ENCODE peak calls at places on chromosomes 7 and 10, in nine cellular contexts. A, G, E, P, T, W, L, S and V are unnamed samples. For H3K9me3, the result is how much of the 10 kb centered on the place peaks cover.

GRCh38 chr10:121459765-121460453 is 138.3 kb downstream of the FGFR2 start:
- DNase-seq in W (no peak), L (no peak), P (peak), A (peak), G (peak), T (peak), S (no peak), E (peak), V (no peak)

GRCh38 chr7:93097388-93097787 is 20.4 kb downstream of the SAMD9 start:
- DNase-seq in E (no peak), A (no peak), T (no peak), L (no peak), G (no peak), W (no peak), S (no peak), P (no peak), V (no peak)

GRCh38 chr10:28678687-28679457 is 1.6 kb downstream of the BAMBI start:
- DNase-seq in W (no peak), G (no peak), T (peak), E (no peak), L (no peak), A (peak), P (no peak), S (no peak), V (no peak)

GRCh38 chr7:33287738-33288137 is 158.4 kb downstream of the BBS9 start:
- DNase-seq in G (no peak), L (no peak), T (no peak), E (no peak), P (no peak), W (no peak), S (no peak), A (no peak), V (no peak)

GRCh38 chr7:101947899-101948298 is 130.5 kb downstream of the CUX1 start:
- DNase-seq in G (no peak), P (no peak), T (no peak), L (no peak), W (no peak), E (peak), S (no peak), A (peak), V (peak)

GRCh38 chr7:140440593-140440992 is 36.7 kb downstream of the RAB19 start:
- DNase-seq in G (no peak), E (no peak), A (no peak), T (peak), W (no peak), L (no peak), P (no peak), S (no peak), V (no peak)

GRCh38 chr7:136114966-136115762 is 138.0 kb upstream of the MTPN start:
- DNase-seq in G (no peak), E (no peak), T (peak), L (peak), A (peak), W (peak), P (peak), S (peak), V (peak)

GRCh38 chr7:66505531-66506451 is 122.9 kb upstream of the KCTD7 start:
- DNase-seq in S (no peak), L (no peak), W (peak), E (no peak), A (peak), P (no peak), T (no peak), G (no peak), V (no peak)

GRCh38 chr7:82729172-82730030 is 285.8 kb upstream of the CACNA2D1 start:
- DNase-seq in P (no peak), E (no peak), A (peak), W (no peak), L (peak), S (peak), T (peak), G (no peak), V (no peak)

GRCh38 chr10:103514244-103514643 is 20.7 kb downstream of the NEURL1 start:
- DNase-seq in E (no peak), T (no peak), G (no peak), W (peak), A (no peak), P (no peak), S (no peak), L (no peak), V (no peak)

GRCh38 chr10:79295593-79295992 is 51.7 kb upstream of the PPIF start:
- DNase-seq in G (no peak), S (no peak), E (no peak), L (no peak), A (no peak), T (no peak), W (peak), P (no peak), V (peak)
- H3K27ac ChIP-seq in G (no peak), S (no peak), E (peak), L (no peak), A (no peak), T (no peak), W (peak), P (no peak), V (no peak)

DNA sequence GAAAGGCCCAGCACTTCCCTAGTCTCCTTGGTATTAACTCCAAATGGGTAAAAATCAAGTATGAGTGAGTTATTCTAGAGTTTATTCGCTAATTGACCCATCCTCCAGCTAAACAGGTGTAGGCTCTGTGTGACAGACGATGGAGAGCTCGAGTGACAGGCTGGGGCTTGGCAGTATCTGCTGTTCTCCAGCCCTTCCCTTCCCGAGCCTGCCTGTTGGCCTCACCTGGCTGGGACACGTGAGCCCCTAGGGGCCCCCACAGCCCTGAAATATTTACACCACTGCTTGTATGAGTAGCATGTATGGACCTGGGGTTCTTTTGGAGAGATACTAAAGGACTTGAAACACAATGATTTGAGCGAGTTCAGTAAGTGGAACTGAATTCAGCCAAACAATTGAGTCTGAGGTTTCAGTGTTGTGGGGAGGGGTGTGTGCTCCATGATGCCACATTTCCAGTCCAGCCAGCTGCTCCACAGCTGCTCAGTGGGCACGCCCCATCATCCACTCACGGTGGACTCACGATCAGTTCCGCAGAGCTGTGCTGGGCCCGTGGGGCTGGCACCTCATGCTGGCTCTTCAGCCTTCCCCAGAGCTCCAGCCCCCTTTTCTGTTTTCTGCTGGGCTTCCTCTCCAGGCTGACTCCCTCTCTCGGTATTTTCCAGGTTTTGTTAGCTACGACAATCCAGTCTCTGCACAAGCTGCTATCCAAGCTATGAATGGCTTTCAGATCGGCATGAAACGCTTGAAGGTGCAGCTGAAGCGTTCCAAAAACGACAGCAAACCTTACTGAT is 283.0 kb downstream of the USP6NL start:
- DNase-seq in A (no peak), S (no peak), P (no peak), W (no peak), E (no peak), T (no peak), G (no peak), L (no peak), V (no peak)
- H3K9me3 ChIP-seq in A (under half), S (under half), P (under half), W (under half), E (under half), T (under half), G (under half), L (under half), V (under half)

GRCh38 chr10:69481280-69481679 is 30.0 kb downstream of the TSPAN15 start:
- DNase-seq in G (no peak), T (no peak), W (no peak), E (no peak), L (no peak), A (no peak), S (no peak), P (no peak), V (no peak)
- H3K27ac ChIP-seq in G (no peak), T (no peak), W (peak), E (peak), L (no peak), A (no peak), S (no peak), P (no peak), V (no peak)

DNA sequence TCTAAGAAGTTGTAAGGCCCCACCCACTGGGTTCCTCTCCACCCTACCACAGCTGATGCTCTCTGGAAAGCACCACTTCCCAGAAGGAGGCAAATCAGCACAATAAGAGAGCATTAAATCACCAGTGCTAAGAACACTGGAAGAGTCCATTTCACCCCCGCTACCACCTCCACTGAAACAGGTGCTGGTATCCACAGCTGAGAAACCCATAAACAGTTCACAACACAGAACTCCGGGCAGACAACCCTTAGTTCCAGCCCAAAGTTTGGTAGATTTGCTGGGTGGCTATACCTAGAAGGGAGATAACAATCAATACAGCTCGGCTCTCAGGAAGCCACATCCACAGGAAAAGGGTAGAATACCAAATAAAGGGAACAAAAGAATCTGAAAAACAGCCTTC is 34.1 kb downstream of the ZNF680 start:
- DNase-seq in L (peak), G (no peak), E (no peak), S (no peak), P (no peak), W (no peak), T (no peak), A (no peak), V (no peak)
- H3K9me3 ChIP-seq in L (half or more), G (half or more), E (under half), S (half or more), P (under half), W (under half), T (under half), A (under half), V (under half)

DNA sequence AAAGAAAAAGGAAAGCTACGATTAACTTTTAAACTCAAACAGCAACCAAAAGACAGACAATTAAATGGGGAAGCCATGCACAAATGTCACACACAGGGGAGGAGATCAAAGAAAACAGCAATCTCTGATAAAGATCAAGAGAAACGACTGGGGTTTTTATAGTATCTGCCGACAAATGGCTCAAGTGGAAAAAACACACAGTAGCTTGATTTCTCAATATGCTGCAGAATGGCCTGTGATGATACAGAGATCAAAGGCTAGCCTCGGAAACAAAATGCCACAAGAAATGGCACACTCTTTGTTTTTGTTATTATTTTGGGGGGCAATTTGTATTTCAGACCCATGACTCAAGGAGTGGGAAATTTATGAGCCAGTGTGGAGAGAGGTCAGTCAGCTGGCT is 126.1 kb downstream of the TEX36 start:
- DNase-seq in S (no peak), G (no peak), P (no peak), W (no peak), A (no peak), L (no peak), T (no peak), E (no peak), V (no peak)
- H3K27ac ChIP-seq in S (no peak), G (no peak), P (no peak), W (no peak), A (no peak), L (no peak), T (no peak), E (no peak), V (no peak)

DNA sequence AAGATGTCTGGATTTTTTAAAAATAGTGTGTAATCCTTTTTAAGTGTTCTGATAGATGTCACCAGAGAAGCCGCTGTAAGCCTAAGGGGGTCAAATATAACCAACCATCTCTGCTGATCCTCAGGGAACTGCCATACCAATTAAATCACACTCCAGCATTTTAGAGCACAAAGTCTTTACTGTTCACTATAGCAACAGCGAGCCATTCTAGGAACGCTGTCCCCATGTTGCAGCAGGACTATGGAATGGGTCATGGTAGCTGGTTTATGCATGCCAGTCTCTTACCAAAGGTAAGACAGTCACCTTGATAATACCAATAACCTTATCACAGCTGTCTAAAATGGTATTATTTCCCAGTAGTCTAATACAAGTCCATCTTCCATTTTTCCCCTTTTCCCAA is 33.5 kb downstream of the TRIM24 start:
- DNase-seq in P (no peak), S (no peak), L (no peak), E (no peak), A (no peak), W (no peak), G (no peak), T (no peak), V (no peak)
- H3K9me3 ChIP-seq in P (under half), S (under half), L (under half), E (under half), A (under half), W (under half), G (under half), T (under half), V (under half)

DNA sequence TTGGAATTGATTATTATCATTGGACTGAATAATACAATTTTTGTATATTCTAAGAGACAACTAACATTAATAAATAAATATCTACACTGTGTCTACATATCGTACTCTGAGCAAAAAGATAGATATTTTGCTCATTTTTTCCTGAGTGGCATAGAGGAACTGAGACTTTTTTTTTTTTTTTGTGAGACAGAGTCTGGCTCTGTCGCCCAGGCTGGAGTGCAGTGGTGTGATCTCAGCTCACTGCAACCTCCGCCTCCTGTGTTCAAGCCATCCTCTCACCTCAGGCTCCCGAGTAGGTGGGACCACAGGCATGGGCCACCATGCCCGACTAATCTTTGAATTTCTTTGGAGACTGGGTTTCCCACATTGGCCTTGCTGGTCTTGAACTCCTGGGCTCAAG is 14.0 kb downstream of the KMT2E start:
- DNase-seq in G (no peak), S (no peak), P (no peak), W (no peak), T (no peak), E (no peak), L (no peak), A (no peak), V (no peak)
- H3K27ac ChIP-seq in G (no peak), S (no peak), P (no peak), W (no peak), T (no peak), E (no peak), L (no peak), A (no peak), V (no peak)